ENCODE peak calls at places on chromosomes 5 and 9, in nine cellular contexts. M is trophoblast cell; D is mucosa of descending colon; G is AG10803; T is fibroblast of mammary gland; O is mesendoderm; F is tibial nerve; W is CD4-positive, alpha-beta memory T cell; L is BJ. N is an unnamed sample.

GRCh38 chr5:172870807-172871431 is 36.9 kb downstream of the ERGIC1 start:
- DNase-seq in D (no peak), M (peak; percentile 41), W (no peak), T (peak; percentile 87), L (no peak), G (no peak), F (no peak), O (no peak), N (no peak)

GRCh38 chr5:160262665-160263064 is 33.4 kb downstream of the FABP6 start:
- DNase-seq in W (no peak), F (no peak), T (no peak), M (no peak), G (peak; percentile 17), O (no peak), L (no peak), D (peak; percentile 73), N (peak; percentile 16)

GRCh38 chr5:92749943-92750342 is 831.1 kb downstream of the NR2F1-AS1 start:
- DNase-seq in T (peak; percentile 54), D (no peak), G (no peak), M (no peak), F (no peak), O (peak; percentile 78), L (no peak), W (no peak), N (peak; percentile 57)

GRCh38 chr9:89983411-89983810 is 378.6 kb downstream of the GADD45G start:
- DNase-seq in L (no peak), F (no peak), W (no peak), O (no peak), M (no peak), T (peak; percentile 68), D (no peak), G (no peak), N (no peak)

GRCh38 chr5:134005415-134006118 is 792 bp upstream of the VDAC1 start:
- DNase-seq in O (peak; percentile 89), T (no peak), D (peak; percentile 64), W (no peak), G (peak; percentile 32), F (no peak), M (no peak), L (no peak), N (no peak)

GRCh38 chr9:129383005-129383414 is 204.9 kb upstream of the IER5L start:
- DNase-seq in F (no peak), O (peak; percentile 68), M (peak; percentile 80), T (no peak), G (no peak), L (no peak), D (peak; percentile 91), W (no peak), N (no peak)

GRCh38 chr9:78566948-78567675 is 270.2 kb downstream of the PSAT1 start:
- DNase-seq in F (no peak), L (no peak), D (no peak), T (peak; percentile 56), O (no peak), M (peak; percentile 21), W (no peak), G (peak; percentile 31), N (peak; percentile 20)

GRCh38 chr5:73823508-73823925 is 197.5 kb downstream of the ARHGEF28 start:
- DNase-seq in F (no peak), D (no peak), W (no peak), M (no peak), T (no peak), G (peak; percentile 74), O (peak; percentile 3), L (peak; percentile 37), N (peak; percentile 48)

DNA sequence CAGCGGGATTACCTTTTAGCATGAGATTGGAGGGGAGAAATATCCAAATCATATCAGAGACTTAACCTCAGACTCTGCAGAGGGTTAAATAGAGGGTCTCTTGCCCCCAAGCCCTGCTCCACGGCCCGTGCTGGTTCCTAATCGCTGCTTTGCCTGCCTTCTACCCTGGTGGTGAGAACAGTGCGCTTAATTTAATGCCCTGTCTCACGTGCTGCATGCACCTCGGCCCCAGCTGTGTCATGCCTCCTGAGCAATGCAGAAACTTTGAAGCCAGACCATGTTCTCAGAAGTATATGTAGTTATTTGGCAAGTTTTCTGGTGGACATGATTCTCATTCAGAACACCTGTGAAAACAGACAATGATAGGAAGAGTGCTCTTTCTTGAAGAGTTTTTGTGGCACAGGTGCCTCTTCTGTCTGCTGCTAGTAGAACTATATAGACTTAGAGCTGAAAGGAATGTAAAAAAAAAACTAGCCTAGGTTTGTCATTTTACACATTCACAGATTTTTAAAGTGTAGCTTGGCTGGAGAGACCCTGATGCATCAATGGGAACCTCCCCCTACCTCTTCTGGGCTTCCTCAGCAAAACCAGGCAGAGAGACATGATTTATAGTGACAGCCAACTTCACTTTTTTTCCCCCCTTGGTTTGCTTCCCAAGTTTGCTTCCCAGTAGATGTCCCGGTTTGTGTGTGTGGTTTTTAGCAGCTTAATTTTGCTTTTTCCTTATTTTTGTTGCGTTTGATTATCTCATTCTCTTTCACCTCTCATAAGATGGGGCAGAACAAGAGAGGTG is 1.6 kb downstream of the OTULIN start:
- DNase-seq in D (peak; percentile 41), M (peak; percentile 31), L (no peak), T (peak; percentile 52), O (peak; percentile 42), W (peak; percentile 51), F (no peak), G (no peak), N (peak; percentile 20)
- H3K4me3 ChIP-seq in D (no peak overlapping the region), M (no peak overlapping the region), L (peak overlapping the region; percentile 68), T (peak overlapping the region; percentile 57), O (no peak overlapping the region), W (peak overlapping the region; percentile 54), F (peak overlapping the region; percentile 83), G (peak overlapping the region; percentile 83), N (peak overlapping the region; percentile 76)

GRCh38 chr9:120925535-120926396 is 830 bp downstream of the TRAF1 start:
- DNase-seq in W (peak; percentile 76), T (peak; percentile 95), G (peak; percentile 63), F (no peak), O (no peak), D (peak; percentile 28), M (peak; percentile 46), L (peak; percentile 55), N (peak; percentile 88)

GRCh38 chr9:120922404-120923173 is 4.0 kb downstream of the TRAF1 start:
- DNase-seq in F (no peak), L (no peak), M (no peak), G (no peak), O (no peak), W (no peak), D (no peak), T (no peak), N (no peak)

GRCh38 chr9:120923620-120924328 is 2.8 kb downstream of the TRAF1 start:
- DNase-seq in W (no peak), F (no peak), G (no peak), D (no peak), L (no peak), T (no peak), M (no peak), O (no peak), N (no peak)

GRCh38 chr9:120926397-120926928 is at the start of gene TRAF1:
- DNase-seq in F (no peak), G (no peak), M (no peak), T (no peak), L (no peak), W (peak; percentile 52), O (no peak), D (no peak), N (no peak)

DNA sequence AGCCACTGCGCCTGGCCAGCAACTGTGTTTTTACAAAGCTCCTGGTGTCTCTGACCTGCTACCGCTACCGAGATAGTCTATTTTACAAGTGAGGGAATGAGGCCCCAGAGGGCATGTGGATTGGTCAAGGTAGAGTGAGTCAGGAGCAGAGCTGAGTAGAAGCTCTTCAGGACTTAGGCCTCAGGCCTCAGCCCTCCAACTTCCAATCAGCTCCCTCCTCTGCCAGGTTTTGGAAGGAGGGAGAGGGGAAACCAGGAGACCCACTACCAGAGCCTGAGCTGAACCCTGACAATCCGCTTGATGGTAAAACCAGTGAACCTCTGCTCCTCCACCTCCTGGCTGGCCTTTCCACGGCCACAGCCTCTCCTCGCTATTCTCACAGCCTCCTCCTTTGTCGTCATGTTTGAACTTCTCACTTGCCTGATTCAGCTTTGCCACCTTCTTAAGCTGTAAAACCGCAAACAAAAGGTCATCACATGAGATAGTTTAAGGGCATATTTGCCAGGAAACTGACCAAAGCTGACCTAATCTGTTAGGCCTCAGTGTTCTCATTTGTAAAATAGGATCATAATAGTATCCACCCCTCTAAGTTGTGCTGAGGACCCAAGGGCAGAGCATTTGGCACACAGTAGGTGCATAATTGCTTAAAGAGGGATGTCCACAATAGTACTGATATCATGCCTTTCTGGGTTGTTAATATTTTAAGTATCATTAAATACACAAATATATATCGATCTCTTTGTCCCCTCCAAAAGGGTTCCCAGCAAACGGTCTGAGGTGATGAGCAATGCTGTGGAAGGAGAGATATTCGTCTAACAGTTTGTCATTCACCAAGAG is 1.7 kb downstream of the TRAF1 start:
- DNase-seq in D (no peak), W (no peak), L (no peak), G (no peak), O (no peak), T (no peak), M (no peak), F (no peak), N (no peak)
- H3K4me3 ChIP-seq in D (no peak overlapping the region), W (peak overlapping the region; percentile 88), L (no peak overlapping the region), G (no peak overlapping the region), O (no peak overlapping the region), T (no peak overlapping the region), M (no peak overlapping the region), F (no peak overlapping the region), N (no peak overlapping the region)

GRCh38 chr5:5711112-5711511 is 288.6 kb downstream of the ICE1 start:
- DNase-seq in W (no peak), M (no peak), T (no peak), O (no peak), F (no peak), D (no peak), G (no peak), L (no peak), N (no peak)

GRCh38 chr5:5708367-5708919 is 286.0 kb downstream of the ICE1 start:
- DNase-seq in G (no peak), M (no peak), W (no peak), O (no peak), D (no peak), F (no peak), T (no peak), L (no peak), N (no peak)

GRCh38 chr5:5705010-5705409 is 282.5 kb downstream of the ICE1 start:
- DNase-seq in O (no peak), D (no peak), G (no peak), F (no peak), W (no peak), M (no peak), L (no peak), T (no peak), N (no peak)

GRCh38 chr5:5710471-5710870 is 288.0 kb downstream of the ICE1 start:
- DNase-seq in F (no peak), G (no peak), L (no peak), O (no peak), M (no peak), T (no peak), D (no peak), W (no peak), N (no peak)
- H3K4me3 ChIP-seq in F (no peak overlapping the region), G (no peak overlapping the region), L (no peak overlapping the region), O (no peak overlapping the region), M (no peak overlapping the region), T (no peak overlapping the region), D (no peak overlapping the region), W (no peak overlapping the region), N (no peak overlapping the region)

DNA sequence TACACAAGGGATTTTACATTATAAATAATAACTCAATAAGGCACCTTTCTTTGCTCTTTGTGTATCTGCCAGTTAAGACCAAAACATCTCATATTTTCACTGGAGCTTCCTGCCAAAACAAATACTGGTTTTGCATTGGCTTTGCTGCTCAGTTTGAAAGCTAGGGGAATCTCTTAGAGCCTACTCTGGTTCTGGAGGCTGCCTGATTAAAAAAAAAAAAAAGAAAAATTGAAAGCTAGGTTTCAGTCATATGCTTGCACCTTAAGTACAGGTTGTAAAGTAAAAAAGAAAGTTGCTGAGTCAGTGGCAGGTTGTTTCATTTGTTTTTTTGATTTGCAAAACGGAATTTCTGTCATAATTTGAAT is 2.3 kb downstream of the DENND4C start:
- DNase-seq in G (peak; percentile 33), F (no peak), W (peak; percentile 11), O (no peak), L (no peak), T (peak; percentile 57), D (no peak), M (peak; percentile 25), N (peak; percentile 60)
- H3K4me3 ChIP-seq in G (peak overlapping the region; percentile 78), F (no peak overlapping the region), W (no peak overlapping the region), O (no peak overlapping the region), L (no peak overlapping the region), T (peak overlapping the region; percentile 82), D (no peak overlapping the region), M (no peak overlapping the region), N (peak overlapping the region; percentile 86)